ENCODE peak calls at places on chromosomes 2 and 18, in eight cellular contexts. K, D, S, B, Q, U, P and V are unnamed samples.

GRCh38 chr2:231648579-231649174 is 56.0 kb downstream of the TEX44 start:
- DNase-seq in Q (peak; percentile 86), K (peak; percentile 52), S (peak; percentile 50), D (peak; percentile 65), U (peak; percentile 80), P (no peak), B (peak; percentile 90), V (peak; percentile 52)

GRCh38 chr2:60553992-60554648 is 666 bp upstream of the BCL11A start:
- DNase-seq in K (no peak), U (peak; percentile 45), B (peak; percentile 88), S (no peak), Q (peak; percentile 61), D (peak; percentile 23), P (peak; percentile 18), V (peak; percentile 55)

GRCh38 chr2:27039426-27039825 is 6.7 kb downstream of the TMEM214 start:
- DNase-seq in U (no peak), P (no peak), Q (no peak), S (no peak), B (no peak), D (no peak), K (no peak), V (no peak)

GRCh38 chr2:12960671-12961070 is 243.9 kb downstream of the TRIB2 start:
- DNase-seq in Q (no peak), S (peak; percentile 16), B (no peak), U (no peak), P (peak; percentile 46), K (no peak), D (no peak), V (no peak)

GRCh38 chr2:75560768-75561565 is at the start of gene EVA1A:
- DNase-seq in B (peak; percentile 89), K (peak; percentile 64), D (peak; percentile 85), Q (peak; percentile 83), P (peak; percentile 84), U (peak; percentile 72), S (peak; percentile 81), V (peak; percentile 70)

GRCh38 chr2:218406949-218407703 is 7.5 kb downstream of the CTDSP1 start:
- DNase-seq in P (peak; percentile 49), B (peak; percentile 60), K (peak; percentile 73), D (peak; percentile 39), S (peak; percentile 37), U (peak; percentile 27), Q (peak; percentile 51), V (peak; percentile 48)

GRCh38 chr2:230935132-230935435 is 10.0 kb upstream of the GPR55 start:
- DNase-seq in D (no peak), U (no peak), Q (peak; percentile 30), B (peak; percentile 40), K (no peak), S (no peak), P (no peak), V (no peak)

GRCh38 chr2:201680743-201681142 is 17.7 kb downstream of the MPP4 start:
- DNase-seq in S (no peak), K (peak; percentile 4), D (peak; percentile 38), U (peak; percentile 54), P (no peak), Q (peak; percentile 82), B (peak; percentile 90), V (no peak)

GRCh38 chr2:19119326-19120001 is 239.0 kb downstream of the OSR1 start:
- DNase-seq in B (no peak), P (no peak), D (no peak), S (no peak), K (no peak), U (no peak), Q (no peak), V (peak; percentile 5)

GRCh38 chr18:50689578-50689977 is 129.7 kb downstream of the MAPK4 start:
- DNase-seq in B (no peak), D (no peak), S (no peak), P (no peak), K (no peak), Q (no peak), U (no peak), V (no peak)

GRCh38 chr2:54709341-54709809 is 14.1 kb upstream of the EML6 start:
- DNase-seq in U (no peak), B (peak; percentile 82), D (peak; percentile 7), S (no peak), K (no peak), Q (peak; percentile 61), P (no peak), V (no peak)

GRCh38 chr2:181674466-181674865 is 5.9 kb downstream of the NEUROD1 start:
- DNase-seq in B (no peak), S (no peak), P (no peak), K (no peak), Q (no peak), D (no peak), U (no peak), V (no peak)

GRCh38 chr2:226410212-226410611 is 389.4 kb downstream of the IRS1 start:
- DNase-seq in D (no peak), U (no peak), S (peak; percentile 24), B (no peak), K (no peak), Q (no peak), P (no peak), V (no peak)

GRCh38 chr2:149627402-149627801 is 39.8 kb upstream of the MMADHC start:
- DNase-seq in K (no peak), D (no peak), B (no peak), S (no peak), Q (no peak), U (no peak), P (no peak), V (no peak)
- H3K9ac ChIP-seq in K (no peak overlapping the region), D (no peak overlapping the region), B (no peak overlapping the region), S (no peak overlapping the region), Q (no peak overlapping the region), U (no peak overlapping the region), P (no peak overlapping the region), V (no peak overlapping the region)

GRCh38 chr18:26456070-26456491 is 92.3 kb downstream of the KCTD1 start:
- DNase-seq in S (no peak), K (no peak), P (no peak), U (peak; percentile 56), B (no peak), Q (no peak), D (no peak), V (no peak)
- TF ChIP-seq CTCF in S (no peak), K (no peak), P (no peak), U (peak; percentile 53), B (no peak), Q (no peak), D (no peak), V (no peak)

GRCh38 chr2:55961318-55961911 is 37.8 kb upstream of the EFEMP1 start:
- DNase-seq in Q (no peak), S (peak; percentile 66), K (peak; percentile 82), U (peak; percentile 75), B (no peak), D (peak; percentile 86), P (peak; percentile 42), V (peak; percentile 55)
- H3K9ac ChIP-seq in Q (no peak overlapping the region), S (peak overlapping the region; percentile 57), K (no peak overlapping the region), U (no peak overlapping the region), B (no peak overlapping the region), D (peak overlapping the region; percentile 67), P (peak overlapping the region; percentile 21), V (no peak overlapping the region)

GRCh38 chr2:41457026-41457425 is 590.8 kb upstream of the PKDCC start:
- DNase-seq in Q (no peak), P (no peak), S (no peak), K (no peak), B (no peak), U (peak; percentile 9), D (no peak), V (no peak)
- TF ChIP-seq CTCF in Q (no peak), P (no peak), S (no peak), K (no peak), B (no peak), U (no peak), D (no peak), V (no peak)

GRCh38 chr2:192126912-192127311 is 67.8 kb downstream of the TMEFF2 start:
- DNase-seq in P (no peak), Q (no peak), S (no peak), U (peak; percentile 7), D (no peak), K (no peak), B (no peak), V (no peak)

GRCh38 chr2:192124576-192124975 is 70.2 kb downstream of the TMEFF2 start:
- DNase-seq in S (no peak), P (peak; percentile 84), D (no peak), K (no peak), U (peak; percentile 26), Q (no peak), B (no peak), V (peak; percentile 0)

GRCh38 chr2:192128655-192129054 is 66.1 kb downstream of the TMEFF2 start:
- DNase-seq in B (no peak), U (no peak), P (peak; percentile 43), K (peak; percentile 33), S (peak; percentile 10), D (no peak), Q (no peak), V (no peak)

GRCh38 chr2:192127434-192127833 is 67.3 kb downstream of the TMEFF2 start:
- DNase-seq in D (no peak), S (no peak), P (no peak), K (peak; percentile 28), U (no peak), Q (no peak), B (no peak), V (no peak)

DNA sequence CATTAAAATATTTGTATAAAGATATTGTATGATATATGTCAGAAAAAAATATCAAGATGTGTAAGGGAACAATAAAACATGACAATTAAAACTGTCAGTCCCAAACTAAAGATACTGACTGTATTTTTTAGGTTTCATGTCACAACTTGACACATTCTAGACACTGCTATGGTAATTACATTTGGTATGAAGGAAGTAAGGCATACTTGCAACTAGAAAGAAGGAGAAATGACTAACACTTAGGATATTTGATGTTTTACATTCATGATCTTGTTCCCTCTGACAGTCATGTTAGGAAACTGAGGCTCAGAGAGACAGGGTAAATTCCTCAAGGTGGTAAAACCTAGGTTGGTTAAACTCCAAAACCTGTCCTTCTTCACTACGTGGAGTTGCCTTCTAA is 68.3 kb downstream of the TMEFF2 start:
- DNase-seq in S (no peak), Q (no peak), B (no peak), D (no peak), K (no peak), P (no peak), U (no peak), V (peak; percentile 1)
- H3K9ac ChIP-seq in S (no peak overlapping the region), Q (no peak overlapping the region), B (no peak overlapping the region), D (no peak overlapping the region), K (no peak overlapping the region), P (no peak overlapping the region), U (no peak overlapping the region), V (no peak overlapping the region)

GRCh38 chr18:70207181-70207580 is 1.7 kb upstream of the RTTN start:
- DNase-seq in K (no peak), U (no peak), B (peak; percentile 53), P (no peak), S (no peak), D (no peak), Q (peak; percentile 37), V (no peak)
- TF ChIP-seq CTCF in K (no peak), U (no peak), B (peak; percentile 43), P (no peak), S (no peak), D (no peak), Q (peak; percentile 8), V (no peak)

DNA sequence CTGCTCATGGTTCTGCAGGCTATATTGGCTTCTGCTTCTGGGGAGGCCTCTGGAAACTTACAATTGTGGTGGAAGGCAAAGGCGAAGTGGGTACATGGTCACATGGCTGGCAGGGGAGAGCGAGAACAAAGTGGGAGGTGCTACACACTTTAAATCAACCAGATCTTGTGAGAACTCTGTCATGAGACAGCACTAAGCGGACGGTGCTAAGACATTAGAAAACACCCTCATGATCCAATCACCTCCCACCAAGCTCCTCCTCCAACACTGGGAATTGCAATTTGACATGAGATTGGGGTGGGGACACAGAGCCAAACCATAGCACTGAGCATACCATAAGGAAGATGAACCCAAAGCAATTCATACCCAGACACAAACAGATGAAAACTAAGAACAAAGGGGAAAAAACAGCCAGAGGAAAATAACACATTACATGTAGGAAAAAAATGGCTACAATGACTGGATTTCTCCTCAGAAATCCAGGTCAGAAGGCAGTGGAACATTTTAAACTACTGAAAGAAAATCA is 31.1 kb upstream of the INO80C start:
- DNase-seq in U (no peak), D (no peak), Q (no peak), K (no peak), S (no peak), B (no peak), P (no peak), V (no peak)
- H3K9ac ChIP-seq in U (no peak overlapping the region), D (no peak overlapping the region), Q (no peak overlapping the region), K (no peak overlapping the region), S (no peak overlapping the region), B (no peak overlapping the region), P (no peak overlapping the region), V (no peak overlapping the region)